ENCODE peak calls at places on chromosome 13, in five cellular contexts. H, T, Q, K and P are unnamed samples.

GRCh38 chr13:113043931-113044330 is 61.7 kb upstream of the F7 start:
- DNase-seq in H (no peak), K (no peak), Q (no peak), T (no peak), P (no peak)

GRCh38 chr13:44271915-44272341 is 101.7 kb upstream of the SERP2 start:
- DNase-seq in T (no peak), Q (no peak), K (no peak), H (peak; percentile 55), P (no peak)

GRCh38 chr13:51684076-51684475 is 99.8 kb downstream of the WDFY2 start:
- DNase-seq in H (no peak), T (no peak), Q (no peak), K (no peak), P (no peak)

GRCh38 chr13:94674609-94675348 is 37.6 kb downstream of the SOX21 start:
- DNase-seq in T (peak; percentile 61), H (peak; percentile 52), Q (no peak), K (peak; percentile 59), P (peak; percentile 57)

GRCh38 chr13:45398862-45399261 is 19.3 kb downstream of the SLC25A30 start:
- DNase-seq in T (no peak), K (no peak), Q (no peak), H (no peak), P (no peak)

GRCh38 chr13:76717092-76717491 is 169.1 kb downstream of the KCTD12 start:
- DNase-seq in H (peak; percentile 35), Q (no peak), K (no peak), T (no peak), P (no peak)

GRCh38 chr13:25489238-25489637 is 117.5 kb downstream of the ATP8A2 start:
- DNase-seq in T (no peak), H (no peak), K (no peak), Q (no peak), P (no peak)

GRCh38 chr13:44108345-44108858 is 228.7 kb downstream of the LACC1 start:
- DNase-seq in H (no peak), Q (no peak), K (peak; percentile 57), T (no peak), P (no peak)

GRCh38 chr13:98938801-98939200 is 39.1 kb downstream of the DOCK9 start:
- DNase-seq in H (no peak), K (no peak), Q (no peak), T (no peak), P (no peak)

GRCh38 chr13:24784319-24784718 is 20.4 kb downstream of the RNF17 start:
- DNase-seq in H (no peak), T (no peak), K (no peak), Q (no peak), P (no peak)

GRCh38 chr13:42971670-42972355 is 20.2 kb downstream of the EPSTI1 start:
- DNase-seq in H (no peak), K (no peak), Q (no peak), T (no peak), P (no peak)

GRCh38 chr13:111404746-111405145 is 84.3 kb downstream of the TEX29 start:
- DNase-seq in K (no peak), T (no peak), Q (no peak), H (no peak), P (no peak)

DNA sequence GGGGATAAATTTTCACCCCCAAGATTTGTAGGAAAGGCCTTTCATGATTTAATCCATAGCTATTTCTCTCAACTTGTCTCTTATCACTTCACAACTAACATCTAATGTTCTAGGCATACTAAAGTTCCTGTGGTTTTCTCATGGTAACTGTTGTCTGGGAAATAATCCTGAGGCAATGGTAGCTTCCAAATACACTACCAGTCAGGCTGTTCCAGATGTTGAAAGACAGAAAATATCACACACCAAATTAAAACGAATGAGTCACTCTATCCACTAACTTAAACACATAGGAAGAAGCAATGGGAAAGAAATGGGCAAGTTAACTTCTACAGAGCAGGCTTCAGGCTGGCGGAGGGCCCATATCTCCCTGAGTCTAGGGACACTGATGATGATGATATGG is 77.7 kb upstream of the MYO16 start:
- DNase-seq in K (no peak), T (no peak), H (no peak), Q (no peak), P (no peak)
- TF ChIP-seq REST in K (no peak), T (no peak), H (no peak), Q (no peak), P (no peak)

GRCh38 chr13:35996360-35996759 is 134.8 kb downstream of the DCLK1 start:
- DNase-seq in H (no peak), K (no peak), T (no peak), Q (no peak), P (no peak)

GRCh38 chr13:36006895-36007294 is 124.3 kb downstream of the DCLK1 start:
- DNase-seq in T (no peak), H (no peak), Q (no peak), K (no peak), P (no peak)

GRCh38 chr13:36006347-36006746 is 124.8 kb downstream of the DCLK1 start:
- DNase-seq in Q (no peak), K (no peak), H (no peak), T (no peak), P (no peak)

GRCh38 chr13:36000028-36000427 is 131.2 kb downstream of the DCLK1 start:
- DNase-seq in H (no peak), Q (no peak), T (no peak), K (no peak), P (no peak)

GRCh38 chr13:36001561-36001960 is 129.6 kb downstream of the DCLK1 start:
- DNase-seq in H (no peak), T (no peak), K (no peak), Q (no peak), P (no peak)
- TF ChIP-seq GABPA in H (no peak), T (no peak), K (no peak), Q (no peak), P (no peak)

GRCh38 chr13:59746291-59746962 is 417.3 kb downstream of the DIAPH3 start:
- DNase-seq in H (no peak), Q (no peak), T (no peak), K (no peak), P (no peak)

GRCh38 chr13:59747529-59747928 is 416.2 kb downstream of the DIAPH3 start:
- DNase-seq in T (no peak), H (no peak), Q (no peak), K (peak; percentile 15), P (no peak)

GRCh38 chr13:59754411-59754810 is 409.3 kb downstream of the DIAPH3 start:
- DNase-seq in K (no peak), H (no peak), Q (no peak), T (no peak), P (no peak)

GRCh38 chr13:59755647-59756290 is 408.0 kb downstream of the DIAPH3 start:
- DNase-seq in K (no peak), T (no peak), Q (no peak), H (no peak), P (no peak)

DNA sequence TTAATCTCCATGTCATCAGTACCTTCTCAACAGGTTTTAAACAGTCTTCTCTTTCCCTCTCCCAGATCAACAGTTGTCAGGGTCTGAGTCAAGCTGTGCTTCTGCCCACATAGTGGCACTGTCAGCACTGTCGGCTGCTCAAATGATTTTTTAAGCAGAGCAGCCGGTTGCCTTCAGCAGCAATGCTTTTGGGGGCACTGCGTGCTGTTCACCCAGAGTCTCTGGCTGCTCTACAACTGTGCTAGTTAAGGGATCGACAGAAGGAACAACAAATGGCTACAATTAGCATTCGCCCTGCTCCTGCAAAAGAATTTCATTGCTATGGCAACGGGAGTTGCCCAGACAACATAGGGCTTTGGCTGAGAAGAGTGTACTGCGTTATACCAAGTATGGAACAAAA is 412.9 kb downstream of the DIAPH3 start:
- DNase-seq in Q (no peak), T (no peak), H (peak; percentile 60), K (no peak), P (no peak)
- TF ChIP-seq POLR2AphosphoS5 in Q (no peak), T (no peak), H (no peak), K (no peak), P (no peak)

GRCh38 chr13:49622174-49622946 is 5.9 kb upstream of the ARL11 start:
- DNase-seq in K (peak; percentile 48), Q (no peak), T (no peak), H (no peak), P (no peak)

GRCh38 chr13:49629196-49629938 is 1.1 kb downstream of the ARL11 start:
- DNase-seq in H (no peak), T (no peak), Q (no peak), K (no peak), P (no peak)

GRCh38 chr13:49627831-49628652 is at the start of gene ARL11:
- DNase-seq in Q (peak; percentile 39), K (no peak), T (peak; percentile 47), H (no peak), P (peak; percentile 81)

GRCh38 chr13:49624207-49624606 is 4.1 kb upstream of the ARL11 start:
- DNase-seq in H (no peak), T (no peak), K (no peak), Q (no peak), P (no peak)

DNA sequence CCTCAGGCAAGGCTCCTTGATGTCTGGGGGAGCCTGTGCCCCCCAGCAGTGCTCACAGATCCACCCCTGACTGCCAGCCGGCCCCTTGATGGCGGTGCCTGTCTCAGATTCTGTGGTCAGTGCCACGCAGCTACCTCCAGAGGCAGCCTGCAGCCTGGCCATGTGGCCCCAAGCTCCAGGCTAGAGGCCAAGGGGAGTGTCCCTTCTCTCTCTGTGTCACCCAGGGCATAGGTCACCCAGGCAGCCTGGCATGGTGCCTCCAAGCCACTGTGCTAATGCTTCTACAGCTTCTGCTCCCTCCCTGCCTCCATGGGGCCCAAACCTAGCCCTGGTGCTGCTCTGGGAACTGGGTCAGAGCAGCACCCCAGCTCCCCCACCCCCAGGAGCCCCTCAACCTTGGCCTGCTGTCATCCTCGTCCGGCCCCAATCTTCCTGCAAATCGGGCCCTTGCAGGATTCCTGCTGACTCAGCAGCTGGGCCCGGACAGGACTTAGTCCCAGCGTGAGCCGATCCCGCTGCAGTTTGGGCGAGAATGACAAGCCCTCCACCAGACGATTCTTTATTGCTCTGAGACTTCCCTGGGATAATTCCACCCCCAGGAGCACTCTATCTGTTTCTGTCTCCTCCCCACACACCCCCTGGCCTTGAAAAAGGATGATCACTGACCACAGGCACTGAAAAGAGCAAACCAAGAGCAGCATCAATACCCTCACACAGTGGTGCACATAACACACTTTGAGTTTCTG is 2.7 kb upstream of the ARL11 start:
- DNase-seq in H (no peak), T (no peak), Q (no peak), K (peak; percentile 80), P (no peak)
- TF ChIP-seq REST in H (no peak), T (no peak), Q (no peak), K (no peak), P (no peak)

DNA sequence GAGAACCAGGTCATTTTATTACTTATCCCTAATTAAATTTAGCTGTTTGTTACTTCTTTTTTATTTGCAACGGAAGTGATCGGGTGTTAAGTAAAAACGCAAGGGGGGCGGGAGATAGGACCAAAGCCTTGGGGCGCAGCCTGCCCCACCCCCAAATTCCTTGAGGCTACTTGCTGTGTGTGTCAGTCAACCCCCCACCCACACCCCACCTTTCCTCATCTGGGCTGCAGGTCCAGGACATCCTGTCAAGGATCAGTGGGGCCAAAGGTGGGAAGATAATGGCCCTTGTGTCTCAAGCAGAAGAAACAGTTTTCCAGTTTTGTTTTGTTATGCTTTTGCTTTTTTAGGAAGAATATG is 1.2 kb upstream of the FOXO1 start:
- DNase-seq in T (no peak), Q (no peak), K (no peak), H (no peak), P (no peak)
- TF ChIP-seq GABPA in T (no peak), Q (no peak), K (no peak), H (no peak), P (no peak)

GRCh38 chr13:100652510-100652909 is 22.1 kb downstream of the TMTC4 start:
- DNase-seq in Q (no peak), T (no peak), H (no peak), K (no peak), P (no peak)
- TF ChIP-seq POLR2AphosphoS5 in Q (no peak), T (no peak), H (no peak), K (no peak), P (no peak)